ENCODE peak calls at places on chromosomes 12 and 14, in four cellular contexts. B is upper lobe of right lung, Z is psoas muscle, V is left ventricle myocardium inferior. M is an unnamed sample.
A peak's percentile ranks its signal among the peaks of the same experiment; 100 is the strongest.

GRCh38 chr14:39025810-39026627 is 77.0 kb downstream of the SEC23A start:
- DNase-seq in B (no peak), Z (no peak), V (no peak), M (no peak)

GRCh38 chr14:74579447-74580274 is 32.4 kb downstream of the LTBP2 start:
- DNase-seq in V (no peak), Z (peak; percentile 20), B (no peak), M (no peak)

GRCh38 chr14:63603749-63604277 is 37.9 kb downstream of the WDR89 start:
- DNase-seq in V (no peak), Z (no peak), B (no peak), M (no peak)

GRCh38 chr12:58915634-58916033 is 4.7 kb downstream of the LRIG3 start:
- DNase-seq in V (peak; percentile 29), Z (no peak), B (no peak), M (no peak)

GRCh38 chr14:95156765-95157194 is 549 bp downstream of the DICER1 start:
- DNase-seq in V (peak; percentile 43), Z (peak; percentile 72), B (peak; percentile 83), M (no peak)

GRCh38 chr12:82411561-82412230 is 53.4 kb downstream of the METTL25 start:
- DNase-seq in V (no peak), B (no peak), Z (no peak), M (no peak)

GRCh38 chr12:66633676-66634075 is 45.2 kb downstream of the GRIP1 start:
- DNase-seq in B (no peak), Z (no peak), V (no peak), M (no peak)

GRCh38 chr14:39265741-39266588 is 32.2 kb downstream of the MIA2 start:
- DNase-seq in Z (peak; percentile 87), B (no peak), V (peak; percentile 58), M (peak; percentile 70)

GRCh38 chr12:127238061-127238460 is 1028.9 kb upstream of the TMEM132C start:
- DNase-seq in Z (no peak), B (no peak), V (no peak), M (no peak)

GRCh38 chr12:20212658-20213387 is 155.5 kb upstream of the PDE3A start:
- DNase-seq in B (peak; percentile 73), V (peak; percentile 83), Z (peak; percentile 84), M (peak; percentile 93)

GRCh38 chr14:55794655-55795583 is 214.9 kb downstream of the KTN1 start:
- DNase-seq in B (no peak), V (no peak), Z (no peak), M (no peak)

GRCh38 chr12:28708918-28709371 is 440.1 kb upstream of the FAR2 start:
- DNase-seq in Z (no peak), B (no peak), V (no peak), M (no peak)

GRCh38 chr12:104060791-104061190 is 3.5 kb upstream of the HCFC2 start:
- DNase-seq in V (no peak), B (no peak), Z (no peak), M (no peak)

GRCh38 chr12:26043139-26044006 is 81.5 kb downstream of the BHLHE41 start:
- DNase-seq in B (no peak), Z (no peak), V (no peak), M (no peak)

GRCh38 chr14:70036665-70037064 is 152.1 kb downstream of the SLC8A3 start:
- DNase-seq in B (no peak), Z (no peak), V (no peak), M (no peak)

GRCh38 chr12:80262372-80263170 is 163.2 kb downstream of the OTOGL start:
- DNase-seq in B (no peak), Z (no peak), V (no peak), M (no peak)

GRCh38 chr12:80260269-80260668 is 160.9 kb downstream of the OTOGL start:
- DNase-seq in Z (no peak), B (no peak), V (no peak), M (no peak)

GRCh38 chr12:80261403-80261802 is 162.1 kb downstream of the OTOGL start:
- DNase-seq in V (no peak), Z (no peak), B (no peak), M (no peak)

DNA sequence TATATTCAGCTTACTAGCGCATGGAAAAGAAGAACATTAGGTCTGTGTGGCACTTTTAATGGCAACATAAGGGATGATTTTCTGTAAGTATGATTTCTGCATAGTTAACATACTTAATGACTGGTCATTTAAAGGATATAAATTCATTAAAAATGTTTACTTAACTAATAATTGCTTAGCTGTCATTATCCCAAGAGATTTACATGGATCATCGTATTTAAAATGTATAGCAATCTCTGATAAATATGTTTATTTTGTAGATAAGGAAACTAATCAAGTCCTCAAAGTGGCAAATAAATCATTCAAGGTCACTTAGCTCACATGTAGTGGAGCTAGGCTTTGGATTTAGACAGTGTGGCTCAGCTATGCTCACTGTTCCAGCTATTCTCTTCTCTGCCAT is 158.6 kb downstream of the OTOGL start:
- DNase-seq in B (no peak), Z (no peak), V (no peak), M (no peak)
- H3K27me3 ChIP-seq in B (no peaks in the 10 kb centered on the region), Z (no peaks in the 10 kb centered on the region), V (no peaks in the 10 kb centered on the region), M (no peaks in the 10 kb centered on the region)

GRCh38 chr14:105818712-105819005 is 292.3 kb downstream of the TMEM121 start:
- DNase-seq in Z (no peak), B (no peak), V (no peak), M (no peak)

GRCh38 chr14:105817971-105818711 is 291.8 kb downstream of the TMEM121 start:
- DNase-seq in B (no peak), V (no peak), Z (no peak), M (no peak)
- H3K4me3 ChIP-seq in B (no peak overlapping the region), V (no peak overlapping the region), Z (no peak overlapping the region), M (no peak overlapping the region)

GRCh38 chr14:101564444-101564776 is 3.1 kb downstream of the DIO3 start:
- DNase-seq in Z (peak; percentile 2), V (no peak), B (no peak), M (no peak)
- H3K27me3 ChIP-seq in Z (peaks cover 81% of the 10 kb centered on the region), V (peaks cover 93% of the 10 kb centered on the region), B (peaks cover 75% of the 10 kb centered on the region), M (peaks cover 34% of the 10 kb centered on the region)

GRCh38 chr12:131783915-131784541 is 44.2 kb upstream of the MMP17 start:
- DNase-seq in V (no peak), B (no peak), Z (no peak), M (no peak)
- H3K4me3 ChIP-seq in V (no peak overlapping the region), B (no peak overlapping the region), Z (no peak overlapping the region), M (no peak overlapping the region)